ENCODE peak calls at places on chromosome 2, in ten cellular contexts. One of them, this sample, is unnamed.
A peak's percentile ranks its signal among the peaks of the same experiment; 100 is the strongest.

GRCh38 chr2:31483246-31483645 is 68.7 kb upstream of the XDH start:
- DNase-seq in HEK293T: no peak
- DNase-seq in LHCN-M2: no peak
- DNase-seq in foreskin fibroblast: no peak
- DNase-seq in tibial nerve: no peak
- DNase-seq in DMS53: no peak
- DNase-seq in fibroblast of the aortic adventitia: no peak
- DNase-seq in pons: no peak
- DNase-seq in activated CD4-positive, alpha-beta T cell treated with anti-CD3 and anti-CD28 coated beads, Interleukin-2, amount 50 U/mL, for 24 hours: no peak
- DNase-seq in H7: no peak
- DNase-seq in this sample: no peak

GRCh38 chr2:83051538-83052192 is 1407.4 kb downstream of the SUCLG1 start:
- DNase-seq in pons: no peak
- DNase-seq in DMS53: no peak
- DNase-seq in fibroblast of the aortic adventitia: peak; percentile 43
- DNase-seq in tibial nerve: no peak
- DNase-seq in HEK293T: no peak
- DNase-seq in H7: no peak
- DNase-seq in LHCN-M2: no peak
- DNase-seq in activated CD4-positive, alpha-beta T cell treated with anti-CD3 and anti-CD28 coated beads, Interleukin-2, amount 50 U/mL, for 24 hours: no peak
- DNase-seq in foreskin fibroblast: no peak
- DNase-seq in this sample: no peak

GRCh38 chr2:226782092-226782713 is 17.4 kb downstream of the IRS1 start:
- DNase-seq in H7: no peak
- DNase-seq in fibroblast of the aortic adventitia: no peak
- DNase-seq in foreskin fibroblast: no peak
- DNase-seq in pons: no peak
- DNase-seq in HEK293T: no peak
- DNase-seq in activated CD4-positive, alpha-beta T cell treated with anti-CD3 and anti-CD28 coated beads, Interleukin-2, amount 50 U/mL, for 24 hours: no peak
- DNase-seq in LHCN-M2: no peak
- DNase-seq in tibial nerve: no peak
- DNase-seq in DMS53: no peak
- DNase-seq in this sample: no peak

GRCh38 chr2:54341656-54342055 is 85.6 kb upstream of the TSPYL6 start:
- DNase-seq in activated CD4-positive, alpha-beta T cell treated with anti-CD3 and anti-CD28 coated beads, Interleukin-2, amount 50 U/mL, for 24 hours: no peak
- DNase-seq in foreskin fibroblast: no peak
- DNase-seq in pons: peak; percentile 82
- DNase-seq in LHCN-M2: no peak
- DNase-seq in H7: no peak
- DNase-seq in DMS53: no peak
- DNase-seq in fibroblast of the aortic adventitia: peak; percentile 16
- DNase-seq in HEK293T: no peak
- DNase-seq in tibial nerve: no peak
- DNase-seq in this sample: no peak

GRCh38 chr2:222859786-222860726 is 780 bp upstream of the ACSL3 start:
- DNase-seq in H7: peak; percentile 32
- DNase-seq in DMS53: peak; percentile 47
- DNase-seq in foreskin fibroblast: peak; percentile 50
- DNase-seq in HEK293T: peak; percentile 34
- DNase-seq in pons: peak; percentile 57
- DNase-seq in activated CD4-positive, alpha-beta T cell treated with anti-CD3 and anti-CD28 coated beads, Interleukin-2, amount 50 U/mL, for 24 hours: no peak
- DNase-seq in LHCN-M2: peak; percentile 72
- DNase-seq in fibroblast of the aortic adventitia: peak; percentile 85
- DNase-seq in tibial nerve: no peak
- DNase-seq in this sample: no peak

GRCh38 chr2:180625006-180625844 is 355.2 kb upstream of the UBE2E3 start:
- DNase-seq in H7: no peak
- DNase-seq in activated CD4-positive, alpha-beta T cell treated with anti-CD3 and anti-CD28 coated beads, Interleukin-2, amount 50 U/mL, for 24 hours: no peak
- DNase-seq in HEK293T: no peak
- DNase-seq in pons: no peak
- DNase-seq in tibial nerve: no peak
- DNase-seq in foreskin fibroblast: peak; percentile 95
- DNase-seq in fibroblast of the aortic adventitia: peak; percentile 81
- DNase-seq in LHCN-M2: peak; percentile 93
- DNase-seq in DMS53: no peak
- DNase-seq in this sample: no peak

GRCh38 chr2:179946810-179947485 is 60.1 kb downstream of the CWC22 start:
- DNase-seq in HEK293T: no peak
- DNase-seq in DMS53: no peak
- DNase-seq in activated CD4-positive, alpha-beta T cell treated with anti-CD3 and anti-CD28 coated beads, Interleukin-2, amount 50 U/mL, for 24 hours: no peak
- DNase-seq in foreskin fibroblast: no peak
- DNase-seq in H7: no peak
- DNase-seq in fibroblast of the aortic adventitia: no peak
- DNase-seq in pons: no peak
- DNase-seq in tibial nerve: no peak
- DNase-seq in LHCN-M2: no peak
- DNase-seq in this sample: no peak

GRCh38 chr2:238439093-238439849 is 12.5 kb downstream of the ASB1 start:
- DNase-seq in HEK293T: no peak
- DNase-seq in tibial nerve: no peak
- DNase-seq in DMS53: no peak
- DNase-seq in fibroblast of the aortic adventitia: peak; percentile 100
- DNase-seq in activated CD4-positive, alpha-beta T cell treated with anti-CD3 and anti-CD28 coated beads, Interleukin-2, amount 50 U/mL, for 24 hours: peak; percentile 33
- DNase-seq in LHCN-M2: peak; percentile 98
- DNase-seq in foreskin fibroblast: peak; percentile 83
- DNase-seq in H7: no peak
- DNase-seq in pons: no peak
- DNase-seq in this sample: no peak

GRCh38 chr2:101986804-101987740 is 4.7 kb upstream of the IL1R2 start:
- DNase-seq in LHCN-M2: no peak
- DNase-seq in H7: no peak
- DNase-seq in HEK293T: no peak
- DNase-seq in fibroblast of the aortic adventitia: no peak
- DNase-seq in activated CD4-positive, alpha-beta T cell treated with anti-CD3 and anti-CD28 coated beads, Interleukin-2, amount 50 U/mL, for 24 hours: no peak
- DNase-seq in tibial nerve: no peak
- DNase-seq in DMS53: no peak
- DNase-seq in foreskin fibroblast: no peak
- DNase-seq in pons: no peak
- DNase-seq in this sample: no peak

GRCh38 chr2:28325567-28326468 is 66.8 kb upstream of the FOSL2 start:
- DNase-seq in pons: no peak
- DNase-seq in activated CD4-positive, alpha-beta T cell treated with anti-CD3 and anti-CD28 coated beads, Interleukin-2, amount 50 U/mL, for 24 hours: no peak
- DNase-seq in foreskin fibroblast: no peak
- DNase-seq in DMS53: no peak
- DNase-seq in tibial nerve: no peak
- DNase-seq in LHCN-M2: no peak
- DNase-seq in H7: peak; percentile 45
- DNase-seq in HEK293T: no peak
- DNase-seq in fibroblast of the aortic adventitia: no peak
- DNase-seq in this sample: peak; percentile 23